ENCODE peak calls at places on chromosomes 7 and 10, in nine cellular contexts. U is prostate gland, M is fibroblast of lung, Q is left ventricle myocardium inferior, N is heart right ventricle, V is neural progenitor cell, Z is glutamatergic neuron, R is pancreas, S is HFFc6. D is an unnamed sample.

GRCh38 chr7:73904219-73905136 is 43.5 kb downstream of the TMEM270 start:
- DNase-seq in U (no peak), M (peak; percentile 32), Q (no peak), N (no peak), V (no peak), Z (no peak), R (no peak), S (no peak), D (no peak)

GRCh38 chr10:6878067-6878412 is 298.0 kb upstream of the PRKCQ start:
- DNase-seq in U (peak; percentile 10), M (peak; percentile 35), Q (no peak), N (no peak), V (peak; percentile 28), Z (no peak), R (no peak), S (no peak), D (no peak)

GRCh38 chr7:102991540-102992214 is 78.9 kb downstream of the LRRC17 start:
- DNase-seq in U (peak; percentile 64), M (peak; percentile 96), Q (no peak), N (no peak), V (no peak), Z (no peak), R (peak; percentile 45), S (peak; percentile 90), D (peak; percentile 65)

GRCh38 chr10:509361-510102 is 179.9 kb downstream of the DIP2C start:
- DNase-seq in U (no peak), M (no peak), Q (no peak), N (no peak), V (no peak), Z (no peak), R (no peak), S (no peak), D (no peak)

GRCh38 chr10:36324831-36325230 is 682.7 kb upstream of the FZD8 start:
- DNase-seq in U (no peak), M (no peak), Q (no peak), N (no peak), V (no peak), Z (no peak), R (no peak), S (no peak), D (no peak)

GRCh38 chr10:100364735-100365391 is 17.8 kb downstream of the SCD start:
- DNase-seq in U (peak; percentile 95), M (peak; percentile 86), Q (peak; percentile 77), N (peak; percentile 78), V (no peak), Z (peak; percentile 39), R (peak; percentile 96), S (peak; percentile 70), D (peak; percentile 95)

GRCh38 chr10:110516815-110517492 is 19.2 kb downstream of the DUSP5 start:
- DNase-seq in U (no peak), M (no peak), Q (no peak), N (no peak), V (no peak), Z (no peak), R (no peak), S (no peak), D (no peak)

GRCh38 chr10:122953827-122954730 is at the start of gene C10orf88:
- DNase-seq in U (peak; percentile 95), M (peak; percentile 99), Q (peak; percentile 97), N (peak; percentile 98), V (peak; percentile 98), Z (peak; percentile 99), R (peak; percentile 98), S (peak; percentile 99), D (peak; percentile 96)

GRCh38 chr10:79044036-79044664 is 24.6 kb upstream of the ZMIZ1 start:
- DNase-seq in U (no peak), M (no peak), Q (peak; percentile 1), N (no peak), V (no peak), Z (peak; percentile 19), R (no peak), S (no peak), D (no peak)

GRCh38 chr10:107418411-107418810 is 253.9 kb upstream of the SORCS1 start:
- DNase-seq in U (no peak), M (no peak), Q (no peak), N (no peak), V (no peak), Z (no peak), R (no peak), S (no peak), D (no peak)

DNA sequence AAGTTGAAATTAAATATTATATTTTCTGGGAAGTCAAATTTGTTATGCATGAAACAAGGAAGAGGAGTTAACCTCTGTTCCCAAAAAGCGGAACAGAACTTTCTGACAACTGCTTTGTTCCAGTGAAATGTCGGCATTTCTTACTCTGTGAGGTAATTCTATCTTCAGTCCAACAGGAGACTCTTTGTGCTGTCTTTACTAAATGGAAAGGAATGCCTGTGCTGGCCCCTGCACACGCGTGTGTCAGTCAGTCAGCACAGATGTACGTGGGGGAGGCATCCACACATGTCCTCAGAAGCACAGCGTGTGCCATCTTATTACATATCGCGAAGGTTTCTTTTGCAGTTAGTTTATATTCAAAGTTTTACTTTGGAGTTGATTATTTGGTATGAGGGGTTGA is 37.5 kb downstream of the NET1 start:
- DNase-seq in U (no peak), M (peak; percentile 70), Q (no peak), N (no peak), V (peak; percentile 45), Z (no peak), R (no peak), S (peak; percentile 82), D (no peak)
- TF ChIP-seq CTCF in U (no peak), M (no peak), Q (no peak), N (peak; percentile 5), V (no peak), Z (peak; percentile 15), R (no peak), S (peak; percentile 62), D (no peak)

GRCh38 chr7:106178593-106179134 is 66.6 kb upstream of the SYPL1 start:
- DNase-seq in U (peak; percentile 71), M (peak; percentile 80), Q (no peak), N (peak; percentile 20), V (no peak), Z (no peak), R (no peak), S (peak; percentile 48), D (no peak)
- TF ChIP-seq CTCF in U (peak; percentile 74), M (peak; percentile 29), Q (peak; percentile 48), N (peak; percentile 49), V (no peak), Z (no peak), R (no peak), S (peak; percentile 59), D (no peak)

DNA sequence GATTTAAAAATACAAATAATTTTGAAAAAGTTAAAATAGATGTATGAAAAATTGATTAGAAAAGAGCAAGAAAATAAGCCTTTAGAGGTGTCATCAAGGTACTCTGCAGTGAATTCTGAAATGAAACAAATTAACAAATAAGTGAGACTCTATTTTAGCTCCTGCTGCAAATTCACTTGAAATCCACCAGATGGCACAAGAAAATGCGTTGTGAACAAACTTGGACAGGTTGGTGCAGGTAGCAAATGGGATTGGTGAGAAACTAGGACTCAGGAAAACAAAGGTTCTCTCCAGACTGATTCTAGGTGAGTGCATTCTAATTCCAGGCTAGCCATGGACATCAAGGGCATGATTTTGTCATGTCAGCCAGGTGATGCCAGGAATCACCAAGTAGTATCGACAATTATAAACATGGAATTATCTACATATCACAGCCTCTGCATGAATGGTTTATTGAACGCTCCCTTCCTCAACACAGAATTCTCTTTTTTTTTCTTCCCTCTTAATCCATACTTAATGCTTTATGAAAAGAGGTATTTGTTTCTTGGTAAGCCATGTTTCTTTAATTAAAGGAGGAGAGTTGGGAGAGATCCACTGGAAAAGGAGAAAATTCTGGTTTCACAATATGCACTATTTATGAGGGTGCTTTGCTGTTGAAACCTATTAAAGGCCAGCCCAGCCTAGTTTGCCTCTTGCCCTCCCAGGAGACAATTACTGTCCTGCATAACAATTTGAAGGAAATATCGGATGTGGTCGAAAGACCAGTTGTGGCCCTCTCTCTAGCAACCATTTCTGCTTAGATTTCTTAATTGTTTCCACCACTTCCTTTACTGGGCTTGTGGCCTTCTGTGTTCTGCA is 118.1 kb downstream of the ZNF365 start:
- DNase-seq in U (no peak), M (peak; percentile 39), Q (no peak), N (no peak), V (peak; percentile 41), Z (no peak), R (no peak), S (peak; percentile 9), D (no peak)
- TF ChIP-seq CTCF in U (peak; percentile 45), M (peak; percentile 42), Q (peak; percentile 56), N (peak; percentile 44), V (peak; percentile 62), Z (no peak), R (no peak), S (peak; percentile 79), D (peak; percentile 34)

GRCh38 chr7:47938574-47939165 is 9.6 kb downstream of the PKD1L1 start:
- DNase-seq in U (no peak), M (peak; percentile 15), Q (no peak), N (no peak), V (no peak), Z (no peak), R (no peak), S (no peak), D (no peak)
- TF ChIP-seq CTCF in U (no peak), M (no peak), Q (no peak), N (no peak), V (peak; percentile 33), Z (no peak), R (no peak), S (peak; percentile 39), D (no peak)

DNA sequence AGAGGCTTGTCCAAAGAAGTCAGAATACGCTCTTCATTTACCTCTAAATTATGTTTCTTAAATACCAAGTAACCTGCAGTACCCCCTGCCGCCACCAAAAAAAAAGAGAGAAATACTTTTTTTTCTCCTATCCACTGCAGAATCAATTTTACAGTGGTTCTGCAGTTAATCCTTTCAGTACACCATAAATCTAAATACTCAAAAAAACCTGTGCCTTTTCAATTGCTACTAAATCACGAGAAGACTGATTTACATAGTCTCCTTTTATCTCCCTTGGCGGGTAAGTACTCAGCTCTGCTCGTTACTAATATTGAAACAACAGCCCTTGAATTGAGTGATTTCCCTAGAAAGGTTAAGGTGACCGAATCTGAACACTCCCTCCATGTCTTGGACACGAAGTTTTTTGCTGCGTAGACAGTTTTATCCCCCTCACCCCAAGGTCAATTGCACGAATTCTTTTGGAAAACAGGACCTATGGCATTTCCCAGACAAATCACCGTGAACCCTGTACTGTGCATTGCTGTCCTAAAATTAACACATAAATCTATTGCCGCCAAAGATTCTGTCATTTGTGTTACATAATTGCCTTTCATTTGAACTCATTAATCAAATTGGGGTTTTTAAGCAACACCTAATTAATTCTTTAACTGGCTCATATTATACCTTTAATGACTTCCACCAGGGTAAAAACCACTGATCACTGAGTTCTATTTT is 517 bp upstream of the VIM start:
- DNase-seq in U (no peak), M (peak; percentile 47), Q (no peak), N (no peak), V (no peak), Z (no peak), R (no peak), S (no peak), D (no peak)
- TF ChIP-seq CTCF in U (peak; percentile 33), M (peak; percentile 7), Q (peak; percentile 58), N (peak; percentile 38), V (peak; percentile 58), Z (peak; percentile 82), R (peak; percentile 36), S (peak; percentile 76), D (peak; percentile 53)